ENCODE peak calls at places on chromosomes 12 and 14, in nine cellular contexts. R is GM12865; I is CD8-positive, alpha-beta T cell; T is amygdala; A is SK-N-DZ; G is Kasumi-1; P is NCI-H187 treated with DMSO at 0.1 percent for 48 hours; U is upper lobe of right lung; Y is hippocampal formation. K is an unnamed sample.

GRCh38 chr12:46303039-46303666 is 34.3 kb upstream of the SLC38A1 start:
- DNase-seq in Y (peak), G (peak), T (no peak), P (no peak), A (peak), U (no peak), I (peak), R (peak), K (peak)

GRCh38 chr12:27571463-27571862 is 47.5 kb downstream of the PPFIBP1 start:
- DNase-seq in R (no peak), P (no peak), Y (no peak), A (no peak), U (no peak), T (no peak), I (no peak), G (no peak), K (peak)

GRCh38 chr12:49827351-49828099 is 688 bp downstream of the NCKAP5L start:
- DNase-seq in G (peak), A (peak), Y (no peak), U (peak), R (peak), I (peak), T (peak), P (no peak), K (peak)

GRCh38 chr12:64390275-64390851 is at the start of gene C12orf56:
- DNase-seq in U (no peak), A (no peak), I (no peak), P (no peak), Y (no peak), R (no peak), T (no peak), G (no peak), K (peak)

GRCh38 chr14:99393059-99393655 is 87.5 kb downstream of the SETD3 start:
- DNase-seq in P (no peak), U (peak), T (no peak), Y (no peak), I (no peak), R (peak), G (peak), A (no peak), K (peak)

GRCh38 chr12:97308576-97309198 is 153.9 kb upstream of the RMST start:
- DNase-seq in P (no peak), G (peak), U (no peak), A (peak), Y (peak), R (peak), I (no peak), T (no peak), K (peak)

GRCh38 chr14:69303086-69303485 is 43.1 kb downstream of the GALNT16 start:
- DNase-seq in U (no peak), T (no peak), I (no peak), A (no peak), P (no peak), Y (no peak), R (no peak), G (no peak), K (no peak)

GRCh38 chr12:57185403-57185802 is 31.2 kb upstream of the NXPH4 start:
- DNase-seq in Y (no peak), R (no peak), P (no peak), G (no peak), U (no peak), T (no peak), I (no peak), A (no peak), K (no peak)

GRCh38 chr12:58967551-58967950 is 47.2 kb upstream of the LRIG3 start:
- DNase-seq in P (peak), A (no peak), R (no peak), U (no peak), G (no peak), Y (no peak), T (no peak), I (no peak), K (peak)

GRCh38 chr14:104591506-104592291 is 12.1 kb downstream of the C14orf180 start:
- DNase-seq in I (no peak), G (no peak), Y (no peak), A (no peak), T (no peak), R (no peak), U (no peak), P (no peak), K (no peak)

GRCh38 chr12:28620281-28620680 is 430.0 kb downstream of the CCDC91 start:
- DNase-seq in G (no peak), I (no peak), T (no peak), P (no peak), U (no peak), Y (no peak), A (no peak), R (no peak), K (no peak)